ENCODE peak calls at places on chromosomes 4 and X, in four cellular contexts. C is tibial nerve, T is mammary epithelial cell, O is HFF-Myc. Z is an unnamed sample.

GRCh38 chr4:123930971-123931370 is 534.4 kb downstream of the SPRY1 start:
- DNase-seq in C (no peak), T (no peak), O (no peak), Z (no peak)

GRCh38 chr4:52869196-52869595 is 7.1 kb downstream of the RASL11B start:
- DNase-seq in C (no peak), T (no peak), O (peak), Z (no peak)

GRCh38 chr4:38230121-38230728 is 270.0 kb downstream of the PTTG2 start:
- DNase-seq in C (no peak), T (peak), O (no peak), Z (no peak)

GRCh38 chr4:141248029-141248428 is 27.3 kb downstream of the ZNF330 start:
- DNase-seq in C (no peak), T (no peak), O (peak), Z (peak)

GRCh38 chr4:124265701-124266100 is 446.8 kb downstream of the ANKRD50 start:
- DNase-seq in C (no peak), T (no peak), O (no peak), Z (no peak)

GRCh38 chr4:48831532-48832015 is 686 bp downstream of the OCIAD1 start:
- DNase-seq in C (no peak), T (no peak), O (no peak), Z (no peak)

GRCh38 chr4:48375651-48376291 is 34.4 kb downstream of the SLAIN2 start:
- DNase-seq in C (no peak), T (peak), O (peak), Z (peak)

GRCh38 chr4:189081831-189082230 is 858.8 kb upstream of the FRG1 start:
- DNase-seq in C (no peak), T (peak), O (no peak), Z (no peak)

GRCh38 chrX:57964975-57965374 is 54.7 kb upstream of the ZXDA start:
- DNase-seq in C (no peak), T (no peak), O (no peak), Z (no peak)

GRCh38 chr4:45482346-45482745 is 641.5 kb downstream of the GABRG1 start:
- DNase-seq in C (no peak), T (no peak), O (no peak), Z (no peak)

GRCh38 chr4:7766086-7766485 is 173.6 kb downstream of the AFAP1 start:
- DNase-seq in C (no peak), T (no peak), O (no peak), Z (no peak)

GRCh38 chr4:8072235-8072968 is 86.2 kb downstream of the ABLIM2 start:
- DNase-seq in C (no peak), T (no peak), O (no peak), Z (no peak)

GRCh38 chrX:153549231-153549630 is 31.8 kb downstream of the ATP2B3 start:
- DNase-seq in C (no peak), T (no peak), O (no peak), Z (no peak)

GRCh38 chr4:143337600-143338287 is 1.1 kb downstream of the GAB1 start:
- DNase-seq in C (peak), T (peak), O (no peak), Z (no peak)

GRCh38 chr4:72553540-72553939 is 15.5 kb downstream of the ADAMTS3 start:
- DNase-seq in C (no peak), T (no peak), O (no peak), Z (no peak)

GRCh38 chrX:24464836-24465523 is at the start of gene PDK3:
- DNase-seq in C (peak), T (peak), O (peak), Z (no peak)

GRCh38 chr4:128519163-128519810 is 231.7 kb upstream of the PGRMC2 start:
- DNase-seq in C (no peak), T (no peak), O (no peak), Z (no peak)

GRCh38 chr4:5945936-5946335 is 53.0 kb upstream of the CRMP1 start:
- DNase-seq in C (no peak), T (no peak), O (no peak), Z (no peak)

GRCh38 chr4:68021185-68021584 is 57.9 kb upstream of the TMPRSS11A start:
- DNase-seq in C (no peak), T (peak), O (no peak), Z (no peak)

GRCh38 chr4:174538123-174538875 is 16.0 kb upstream of the HPGD start:
- DNase-seq in C (no peak), T (peak), O (no peak), Z (no peak)

GRCh38 chr4:100071531-100071930 is 118.7 kb downstream of the DDIT4L start:
- DNase-seq in C (no peak), T (no peak), O (no peak), Z (no peak)

GRCh38 chrX:144586756-144587155 is 660.5 kb upstream of the SPANXN1 start:
- DNase-seq in C (no peak), T (peak), O (no peak), Z (no peak)

GRCh38 chrX:36897690-36898089 is 110.5 kb upstream of the FAM47C start:
- DNase-seq in C (no peak), T (no peak), O (no peak), Z (no peak)

GRCh38 chr4:147583876-147584275 is 33.3 kb upstream of the TMEM184C start:
- DNase-seq in C (no peak), T (no peak), O (no peak), Z (no peak)

GRCh38 chr4:62896721-62897120 is 1512.5 kb downstream of the TECRL start:
- DNase-seq in C (no peak), T (no peak), O (no peak), Z (no peak)

GRCh38 chr4:105352826-105353225 is 121.0 kb downstream of the PPA2 start:
- DNase-seq in C (no peak), T (no peak), O (no peak), Z (no peak)

GRCh38 chrX:52349681-52350080 is 19.1 kb upstream of the XAGE2 start:
- DNase-seq in C (no peak), T (no peak), O (no peak), Z (no peak)

GRCh38 chr4:73577371-73577770 is 42.9 kb downstream of the RASSF6 start:
- DNase-seq in C (no peak), T (no peak), O (no peak), Z (no peak)

GRCh38 chr4:73573794-73574528 is 46.3 kb downstream of the RASSF6 start:
- DNase-seq in C (peak), T (peak), O (peak), Z (peak)

GRCh38 chr4:73576366-73576765 is 43.9 kb downstream of the RASSF6 start:
- DNase-seq in C (no peak), T (peak), O (no peak), Z (no peak)

GRCh38 chr4:73575667-73576066 is 44.6 kb downstream of the RASSF6 start:
- DNase-seq in C (no peak), T (no peak), O (no peak), Z (no peak)
- H3K4me3 ChIP-seq in C (no peak), T (no peak), O (no peak), Z (no peak)

GRCh38 chr4:76087007-76087769 is 12.7 kb downstream of the ART3 start:
- DNase-seq in C (no peak), T (peak), O (peak), Z (no peak)
- TF ChIP-seq CTCF in C (peak), T (peak), O (peak), Z (peak)

GRCh38 chr4:182880387-182881356 is 36.5 kb downstream of the DCTD start:
- DNase-seq in C (no peak), T (peak), O (no peak), Z (no peak)
- H3K4me3 ChIP-seq in C (no peak), T (peak), O (no peak), Z (no peak)

GRCh38 chr4:176653406-176654220 is 139.1 kb downstream of the VEGFC start:
- DNase-seq in C (no peak), T (no peak), O (peak), Z (no peak)

GRCh38 chr4:176660561-176660960 is 132.2 kb downstream of the VEGFC start:
- DNase-seq in C (no peak), T (no peak), O (no peak), Z (no peak)

GRCh38 chr4:176654565-176655216 is 138.0 kb downstream of the VEGFC start:
- DNase-seq in C (no peak), T (no peak), O (no peak), Z (no peak)

DNA sequence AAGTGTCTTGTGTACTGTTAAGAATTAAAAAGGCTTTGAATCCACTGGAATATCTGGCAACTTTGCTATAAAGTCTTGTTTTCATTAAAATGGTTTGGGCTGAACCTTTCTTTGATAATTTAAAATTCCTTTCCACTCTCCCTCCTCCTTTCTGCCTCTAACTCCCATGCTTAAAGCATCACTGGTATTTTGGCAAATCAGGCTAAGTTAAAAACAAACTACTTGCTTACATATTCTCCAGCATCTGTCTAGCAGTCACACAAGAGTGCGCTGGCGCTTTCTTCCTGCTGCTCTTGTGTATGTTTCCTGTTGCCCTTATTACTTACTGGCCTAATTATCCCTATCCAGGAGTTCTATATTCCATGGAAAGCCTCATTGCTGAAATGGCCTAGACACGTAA is 136.6 kb downstream of the VEGFC start:
- DNase-seq in C (no peak), T (no peak), O (no peak), Z (no peak)
- TF ChIP-seq CTCF in C (no peak), T (no peak), O (no peak), Z (no peak)

GRCh38 chrX:9278475-9279270 is 186.2 kb upstream of the TBL1X start:
- DNase-seq in C (no peak), T (no peak), O (no peak), Z (no peak)
- H3K4me3 ChIP-seq in C (peak), T (no peak), O (no peak), Z (no peak)

GRCh38 chr4:98151145-98151929 is 8.1 kb upstream of the STPG2 start:
- DNase-seq in C (no peak), T (no peak), O (no peak), Z (no peak)

GRCh38 chr4:98148856-98149255 is 5.6 kb upstream of the STPG2 start:
- DNase-seq in C (no peak), T (no peak), O (no peak), Z (no peak)

DNA sequence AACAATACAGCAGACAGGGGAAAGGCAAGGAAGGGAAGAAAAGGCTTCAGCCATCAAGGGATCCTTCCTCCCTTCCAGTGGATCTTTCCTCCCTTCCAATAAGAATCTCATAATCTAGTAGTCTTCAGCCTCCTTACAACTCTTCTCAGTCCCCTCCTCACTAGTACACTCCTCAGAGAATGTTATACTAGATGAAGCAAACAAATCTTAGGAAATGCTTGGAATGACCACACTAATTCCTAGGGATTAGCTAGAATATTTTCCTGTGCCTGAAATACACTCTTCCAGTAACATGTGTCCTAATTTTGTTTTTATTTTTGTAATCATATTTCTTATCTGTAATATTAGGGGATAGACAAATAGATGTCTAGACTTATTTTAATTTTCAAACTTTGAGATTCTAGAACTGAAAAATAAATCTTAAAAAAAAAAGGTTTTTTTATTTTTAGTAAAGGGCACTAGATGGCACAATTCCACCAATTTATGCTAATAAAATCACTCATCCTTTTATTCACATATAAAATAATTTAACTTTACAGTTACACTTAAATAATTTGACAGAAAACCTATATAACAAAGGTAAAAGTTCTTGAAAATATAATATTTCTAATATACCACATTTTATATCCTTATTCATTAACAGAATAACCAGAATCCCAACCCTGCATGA is 7.0 kb upstream of the STPG2 start:
- DNase-seq in C (no peak), T (no peak), O (no peak), Z (no peak)
- TF ChIP-seq CTCF in C (no peak), T (peak), O (no peak), Z (no peak)

GRCh38 chrX:130887392-130887791 is 15.6 kb downstream of the ENOX2 start:
- DNase-seq in C (no peak), T (no peak), O (no peak), Z (no peak)

GRCh38 chrX:130884627-130885026 is 18.4 kb downstream of the ENOX2 start:
- DNase-seq in C (no peak), T (no peak), O (no peak), Z (no peak)

GRCh38 chrX:130885508-130885907 is 17.5 kb downstream of the ENOX2 start:
- DNase-seq in C (no peak), T (no peak), O (no peak), Z (no peak)

GRCh38 chrX:130885996-130886395 is 17.0 kb downstream of the ENOX2 start:
- DNase-seq in C (no peak), T (no peak), O (no peak), Z (no peak)
- H3K4me3 ChIP-seq in C (no peak), T (no peak), O (no peak), Z (no peak)

Z was measured in AG04449.